ENCODE peak calls at places on chromosomes 4 and X, in five cellular contexts. X is A549; W is B cell; O is heart left ventricle; I is CD8-positive, alpha-beta T cell. L is an unnamed sample.

GRCh38 chrX:14630724-14631123 is 101.4 kb downstream of the GLRA2 start:
- DNase-seq in W (no peak), X (no peak), I (no peak), O (no peak), L (no peak)

GRCh38 chr4:92968556-92968955 is 664.8 kb downstream of the GRID2 start:
- DNase-seq in X (no peak), W (no peak), I (no peak), O (no peak), L (no peak)

GRCh38 chrX:32673193-32673592 is 538.2 kb downstream of the DMD start:
- DNase-seq in O (no peak), I (no peak), X (no peak), W (no peak), L (no peak)

GRCh38 chrX:48569958-48570357 is 4.3 kb upstream of the RBM3 start:
- DNase-seq in O (no peak), I (no peak), X (no peak), W (no peak), L (no peak)

GRCh38 chr4:7383251-7383650 is 51.5 kb downstream of the PSAPL1 start:
- DNase-seq in W (no peak), O (peak), X (no peak), I (peak), L (peak)

GRCh38 chr4:8762951-8763735 is 108.5 kb downstream of the HMX1 start:
- DNase-seq in I (no peak), W (no peak), O (no peak), X (no peak), L (no peak)

GRCh38 chr4:10101559-10102192 is 14.9 kb downstream of the WDR1 start:
- DNase-seq in W (no peak), O (no peak), X (no peak), I (no peak), L (no peak)

GRCh38 chrX:86148024-86148511 is at the start of gene DACH2:
- DNase-seq in X (peak), I (peak), O (peak), W (peak), L (no peak)

GRCh38 chrX:125198546-125198945 is 121.1 kb upstream of the TEX13C start:
- DNase-seq in X (no peak), I (no peak), O (no peak), W (no peak), L (no peak)

GRCh38 chr4:120694973-120695372 is 227.6 kb downstream of the PRDM5 start:
- DNase-seq in X (peak), O (no peak), W (no peak), I (no peak), L (no peak)

GRCh38 chr4:116849620-116850019 is 235.8 kb downstream of the TRAM1L1 start:
- DNase-seq in W (no peak), O (no peak), X (no peak), I (no peak), L (no peak)

GRCh38 chr4:526189-526909 is 27.3 kb downstream of the PIGG start:
- DNase-seq in I (no peak), O (no peak), X (no peak), W (no peak), L (no peak)

GRCh38 chr4:68724426-68724825 is 54.0 kb upstream of the UGT2B15 start:
- DNase-seq in W (no peak), I (no peak), O (no peak), X (no peak), L (no peak)

GRCh38 chr4:54090804-54091623 is 8.9 kb upstream of the GSX2 start:
- DNase-seq in O (peak), I (peak), W (no peak), X (peak), L (no peak)

GRCh38 chr4:77178560-77178959 is 21.6 kb downstream of the CCNG2 start:
- DNase-seq in W (no peak), O (no peak), X (no peak), I (no peak), L (no peak)

GRCh38 chr4:86032476-86033022 is 327.3 kb downstream of the MAPK10 start:
- DNase-seq in W (no peak), I (no peak), O (no peak), X (no peak), L (no peak)

GRCh38 chrX:115624916-115625315 is 63.9 kb downstream of the PLS3 start:
- DNase-seq in X (no peak), O (no peak), W (no peak), I (no peak), L (no peak)

GRCh38 chr4:153188966-153189801 is 15.1 kb upstream of the TRIM2 start:
- DNase-seq in W (no peak), O (no peak), X (no peak), I (no peak), L (no peak)

GRCh38 chrX:69222103-69223090 is 57.1 kb upstream of the PJA1 start:
- DNase-seq in I (peak), O (peak), W (peak), X (peak), L (peak)

GRCh38 chrX:154548028-154548316 is 552 bp downstream of the IKBKG start:
- DNase-seq in I (no peak), O (no peak), X (no peak), W (no peak), L (no peak)

GRCh38 chrX:50769389-50770063 is 44.5 kb downstream of the SHROOM4 start:
- DNase-seq in W (no peak), X (no peak), I (no peak), O (peak), L (no peak)

GRCh38 chrX:17738002-17738713 is 865 bp downstream of the SCML1 start:
- DNase-seq in X (no peak), W (peak), O (peak), I (peak), L (no peak)

GRCh38 chr4:124943145-124943889 is 230.8 kb upstream of the ANKRD50 start:
- DNase-seq in I (no peak), X (no peak), W (no peak), O (no peak), L (no peak)

GRCh38 chr4:143531368-143531767 is 17.9 kb downstream of the SMARCA5 start:
- DNase-seq in O (no peak), W (no peak), I (no peak), X (no peak), L (no peak)
- TF ChIP-seq CTCF in O (peak), W (no peak), I (peak), X (peak), L (no peak)

GRCh38 chr4:117987464-117987863 is 46.8 kb upstream of the NDST3 start:
- DNase-seq in I (no peak), W (no peak), O (no peak), X (no peak), L (no peak)
- TF ChIP-seq CTCF in I (no peak), W (no peak), O (no peak), X (no peak), L (no peak)

GRCh38 chr4:181582595-181582994 is 660.6 kb upstream of the TENM3 start:
- DNase-seq in W (no peak), O (no peak), X (no peak), I (no peak), L (no peak)
- TF ChIP-seq CTCF in W (no peak), O (no peak), X (no peak), I (no peak), L (no peak)

DNA sequence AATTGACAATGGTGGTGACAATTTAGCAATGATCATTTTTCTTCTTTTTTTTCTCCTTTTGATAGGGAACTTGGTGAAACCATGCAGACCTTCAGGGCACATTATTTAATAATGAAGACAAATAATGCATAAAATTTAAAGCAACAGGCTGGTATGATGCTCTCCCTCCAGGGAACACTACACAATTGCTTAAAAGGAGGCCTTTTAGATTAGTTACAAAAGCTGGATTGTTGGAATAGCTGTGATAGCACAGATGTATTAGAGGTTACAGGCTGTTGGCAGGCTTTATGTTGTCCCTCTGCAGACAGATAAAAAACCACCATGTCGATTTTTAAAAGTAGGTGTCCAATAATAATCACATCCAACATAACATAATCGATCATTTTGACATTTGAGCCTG is 307.0 kb downstream of the ADGRL3 start:
- DNase-seq in O (no peak), I (no peak), X (no peak), W (no peak), L (no peak)
- TF ChIP-seq CTCF in O (no peak), I (no peak), X (no peak), W (no peak), L (no peak)

GRCh38 chr4:3687538-3687937 is 78.6 kb upstream of the ADRA2C start:
- DNase-seq in O (no peak), W (no peak), I (no peak), X (no peak), L (no peak)

GRCh38 chr4:3688018-3688998 is 77.9 kb upstream of the ADRA2C start:
- DNase-seq in W (no peak), I (no peak), O (no peak), X (no peak), L (no peak)

GRCh38 chr4:3689576-3690551 is 76.3 kb upstream of the ADRA2C start:
- DNase-seq in O (no peak), W (no peak), X (no peak), I (no peak), L (no peak)

GRCh38 chr4:3689006-3689405 is 77.2 kb upstream of the ADRA2C start:
- DNase-seq in O (no peak), W (no peak), I (no peak), X (no peak), L (no peak)

GRCh38 chr4:3690576-3691152 is 75.5 kb upstream of the ADRA2C start:
- DNase-seq in I (no peak), O (no peak), X (no peak), W (no peak), L (no peak)
- TF ChIP-seq CTCF in I (no peak), O (no peak), X (no peak), W (no peak), L (no peak)

L was measured in natural killer cell.